ENCODE peak calls at places on chromosomes 16 and 17, in four cellular contexts. V, C, H and Q are unnamed samples.

GRCh38 chr17:56440391-56440790 is 153.1 kb upstream of the NOG start:
- DNase-seq in V (no peak), H (no peak), C (peak; percentile 24), Q (no peak)

GRCh38 chr17:34420254-34420766 is 57.3 kb upstream of the CCL1 start:
- DNase-seq in C (peak; percentile 46), H (peak; percentile 88), V (peak; percentile 76), Q (peak; percentile 88)

GRCh38 chr16:81410643-81411235 is 33.9 kb upstream of the CMIP start:
- DNase-seq in V (peak; percentile 39), H (no peak), C (no peak), Q (peak; percentile 60)

GRCh38 chr17:80694992-80695912 is 150.6 kb downstream of the RPTOR start:
- DNase-seq in H (no peak), C (no peak), V (no peak), Q (no peak)

GRCh38 chr17:38418693-38419507 is 9.4 kb upstream of the ARHGAP23 start:
- DNase-seq in H (peak; percentile 73), C (no peak), V (no peak), Q (peak; percentile 71)

GRCh38 chr16:50667497-50668367 is 13.4 kb downstream of the SNX20 start:
- DNase-seq in C (no peak), V (peak; percentile 58), H (no peak), Q (no peak)

GRCh38 chr16:80092686-80093085 is 448.1 kb upstream of the DYNLRB2 start:
- DNase-seq in V (no peak), H (no peak), C (no peak), Q (no peak)

GRCh38 chr17:17792551-17793377 is 44.0 kb downstream of the SREBF1 start:
- DNase-seq in C (peak; percentile 73), H (no peak), V (peak; percentile 96), Q (peak; percentile 69)

GRCh38 chr16:19460397-19460796 is 42.7 kb downstream of the TMC5 start:
- DNase-seq in H (no peak), C (no peak), V (no peak), Q (no peak)

GRCh38 chr16:81181013-81181720 is 57.3 kb upstream of the BCO1 start:
- DNase-seq in H (peak; percentile 81), C (peak; percentile 97), V (peak; percentile 99), Q (peak; percentile 96)

GRCh38 chr17:51336112-51336822 is 75.9 kb downstream of the UTP18 start:
- DNase-seq in V (no peak), C (no peak), H (no peak), Q (no peak)

GRCh38 chr17:15121426-15121825 is 143.7 kb downstream of the PMP22 start:
- DNase-seq in V (no peak), H (no peak), C (peak; percentile 29), Q (no peak)

GRCh38 chr16:9047689-9048301 is 43.6 kb upstream of the HAPSTR1 start:
- DNase-seq in H (peak; percentile 50), C (peak; percentile 99), V (peak; percentile 98), Q (peak; percentile 83)

GRCh38 chr17:31067699-31068184 is 27.0 kb upstream of the NF1 start:
- DNase-seq in H (no peak), C (peak; percentile 88), V (no peak), Q (no peak)

GRCh38 chr16:15043344-15043743 is 12.5 kb downstream of the NTAN1 start:
- DNase-seq in C (peak; percentile 25), V (no peak), H (no peak), Q (no peak)

GRCh38 chr16:69187891-69188451 is 1.0 kb downstream of the SNTB2 start:
- DNase-seq in C (no peak), H (no peak), V (no peak), Q (no peak)

GRCh38 chr17:67136191-67137025 is 92.1 kb downstream of the CACNG1 start:
- DNase-seq in C (peak; percentile 72), V (no peak), H (no peak), Q (no peak)

GRCh38 chr16:2156849-2157224 is 1.3 kb downstream of the TRAF7 start:
- DNase-seq in V (no peak), H (no peak), C (no peak), Q (no peak)

GRCh38 chr16:64983983-64984382 is 137.9 kb downstream of the CDH11 start:
- DNase-seq in H (peak; percentile 78), V (peak; percentile 85), C (peak; percentile 89), Q (peak; percentile 77)

GRCh38 chr17:64412944-64413381 is 22.3 kb upstream of the PECAM1 start:
- DNase-seq in V (peak; percentile 32), C (no peak), H (no peak), Q (no peak)

GRCh38 chr17:9529033-9529748 is 46.4 kb downstream of the STX8 start:
- DNase-seq in H (no peak), C (peak; percentile 56), V (peak; percentile 39), Q (no peak)

GRCh38 chr17:19979917-19980770 is 2.5 kb upstream of the AKAP10 start:
- DNase-seq in H (peak; percentile 71), V (no peak), C (no peak), Q (peak; percentile 98)

GRCh38 chr16:58336332-58337089 is 41.7 kb upstream of the PRSS54 start:
- DNase-seq in H (peak; percentile 99), V (peak; percentile 95), C (peak; percentile 61), Q (peak; percentile 91)

GRCh38 chr16:11665071-11665491 is 3.2 kb upstream of the SNN start:
- DNase-seq in H (peak; percentile 68), V (no peak), C (no peak), Q (peak; percentile 67)

GRCh38 chr17:40980117-40980516 is 4.0 kb downstream of the KRT40 start:
- DNase-seq in V (peak; percentile 65), H (no peak), C (no peak), Q (no peak)

GRCh38 chr16:50282010-50282538 is 15.7 kb downstream of the ADCY7 start:
- DNase-seq in C (no peak), H (no peak), V (no peak), Q (no peak)

GRCh38 chr17:76273435-76273921 is 8.3 kb downstream of the UBALD2 start:
- DNase-seq in H (no peak), C (no peak), V (no peak), Q (no peak)

GRCh38 chr17:52536466-52536865 is 378.0 kb upstream of the CA10 start:
- DNase-seq in C (no peak), H (no peak), V (no peak), Q (no peak)

GRCh38 chr17:63838586-63839184 is 3.8 kb downstream of the SMARCD2 start:
- DNase-seq in H (no peak), V (peak; percentile 35), C (peak; percentile 45), Q (no peak)

GRCh38 chr16:88500255-88500661 is 47.2 kb downstream of the ZFPM1 start:
- DNase-seq in V (no peak), H (no peak), C (no peak), Q (no peak)

GRCh38 chr16:88499836-88500251 is 46.8 kb downstream of the ZFPM1 start:
- DNase-seq in C (no peak), V (no peak), H (no peak), Q (no peak)

GRCh38 chr16:88499314-88499713 is 46.2 kb downstream of the ZFPM1 start:
- DNase-seq in C (no peak), V (no peak), H (no peak), Q (no peak)

GRCh38 chr16:88498576-88499208 is 45.6 kb downstream of the ZFPM1 start:
- DNase-seq in C (no peak), H (no peak), V (no peak), Q (no peak)

GRCh38 chr16:88497561-88498420 is 44.7 kb downstream of the ZFPM1 start:
- DNase-seq in V (peak; percentile 56), H (no peak), C (peak; percentile 21), Q (no peak)
- H2BK5ac ChIP-seq in V (no peak overlapping the region), H (no peak overlapping the region), C (no peak overlapping the region), Q (no peak overlapping the region)

GRCh38 chr17:82114872-82115271 is 16.8 kb upstream of the FASN start:
- DNase-seq in V (no peak), C (no peak), H (no peak), Q (peak; percentile 24)
- H3K56ac ChIP-seq in V (no peak overlapping the region), C (no peak overlapping the region), H (no peak overlapping the region), Q (no peak overlapping the region)

DNA sequence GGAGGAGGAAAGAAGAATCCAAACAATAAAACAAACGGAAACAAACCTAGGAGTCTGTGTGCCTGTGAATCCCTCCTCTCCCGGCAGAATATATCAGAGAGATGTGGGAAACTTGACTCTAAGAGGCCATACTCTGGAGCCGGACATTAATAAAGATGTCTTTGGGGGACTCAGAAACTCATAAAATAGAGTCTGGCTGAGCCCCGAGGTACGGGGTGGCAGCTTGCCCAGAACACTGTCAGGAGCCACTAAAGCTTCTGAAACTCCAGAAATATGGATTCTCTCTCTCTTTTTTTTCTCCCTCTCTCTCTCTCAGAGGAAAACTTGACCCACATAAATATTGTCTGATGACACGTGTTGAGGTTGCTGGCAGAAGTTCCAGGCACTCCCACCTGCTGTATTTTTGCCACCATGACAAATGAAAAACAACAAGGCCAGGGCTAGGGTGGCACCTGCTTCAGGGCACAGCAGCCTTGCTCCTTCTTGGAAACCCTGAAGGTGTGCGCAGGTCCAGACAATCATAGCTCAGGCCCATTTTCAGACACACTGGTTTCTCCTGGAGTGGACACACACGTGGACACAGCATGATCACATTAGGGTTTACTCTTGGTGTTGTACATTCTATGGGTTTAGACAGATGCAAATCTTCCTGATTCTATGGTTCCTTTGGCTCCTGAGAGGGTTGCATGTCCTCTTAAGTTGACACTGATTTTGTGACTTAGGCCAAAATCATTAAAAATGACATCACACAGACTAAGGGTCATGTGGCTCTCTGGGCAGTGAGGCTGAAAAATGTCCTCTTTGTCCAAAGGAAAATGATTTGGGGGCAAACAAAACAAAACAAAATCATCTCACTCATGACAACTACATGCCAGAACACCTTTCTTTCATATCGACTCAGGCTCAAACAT is 282.6 kb upstream of the IRX3 start:
- DNase-seq in C (no peak), V (no peak), H (no peak), Q (no peak)
- H2BK5ac ChIP-seq in C (no peak overlapping the region), V (no peak overlapping the region), H (no peak overlapping the region), Q (no peak overlapping the region)

GRCh38 chr16:89233678-89234490 is 16.4 kb downstream of the ZNF778 start:
- DNase-seq in H (no peak), V (no peak), C (no peak), Q (no peak)
- H3K56ac ChIP-seq in H (no peak overlapping the region), V (no peak overlapping the region), C (no peak overlapping the region), Q (no peak overlapping the region)

GRCh38 chr17:27421111-27421510 is 35.1 kb upstream of the KSR1 start:
- DNase-seq in H (no peak), C (no peak), V (no peak), Q (no peak)

GRCh38 chr17:27417596-27418365 is 38.5 kb upstream of the KSR1 start:
- DNase-seq in C (no peak), V (no peak), H (no peak), Q (no peak)

GRCh38 chr17:27420211-27420950 is 35.9 kb upstream of the KSR1 start:
- DNase-seq in H (no peak), V (no peak), C (no peak), Q (no peak)

GRCh38 chr17:27418366-27418615 is 38.0 kb upstream of the KSR1 start:
- DNase-seq in H (no peak), C (no peak), V (no peak), Q (no peak)

DNA sequence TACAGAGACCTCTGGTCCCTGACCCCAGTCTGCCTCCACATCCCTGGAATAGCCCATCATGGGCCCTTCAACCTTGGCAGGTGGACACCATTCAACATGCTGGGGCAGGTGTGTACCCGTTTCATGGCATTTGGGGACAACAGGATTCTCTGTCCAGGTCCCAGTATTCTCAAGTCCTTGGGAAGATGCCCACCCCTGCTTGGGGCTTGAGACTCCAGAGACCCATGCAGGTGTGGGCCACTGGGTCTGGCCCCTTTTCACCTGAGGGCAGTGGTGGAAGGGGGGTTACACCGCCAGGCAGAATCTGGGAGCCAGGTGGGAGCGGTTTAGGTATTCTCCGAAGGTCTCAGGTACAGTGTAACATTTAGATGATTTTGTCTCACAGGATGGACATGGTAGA is 37.1 kb upstream of the KSR1 start:
- DNase-seq in V (no peak), H (no peak), C (no peak), Q (no peak)
- H2BK5ac ChIP-seq in V (no peak overlapping the region), H (no peak overlapping the region), C (no peak overlapping the region), Q (no peak overlapping the region)